ENCODE peak calls at places on chromosome 3, in four cellular contexts. R is psoas muscle, I is mucosa of descending colon, A is retinal pigment epithelial cell. L is an unnamed sample.

GRCh38 chr3:88180398-88180999 is 30.7 kb downstream of the C3orf38 start:
- DNase-seq in R (no peak), I (no peak), A (no peak), L (no peak)

GRCh38 chr3:94522488-94522887 is 459.6 kb downstream of the NSUN3 start:
- DNase-seq in R (no peak), I (no peak), A (no peak), L (no peak)

GRCh38 chr3:75978686-75979085 is 193.3 kb upstream of the ZNF717 start:
- DNase-seq in R (no peak), I (no peak), A (no peak), L (peak; percentile 73)

GRCh38 chr3:170414202-170414663 is 4.4 kb upstream of the CLDN11 start:
- DNase-seq in R (no peak), I (no peak), A (peak; percentile 61), L (no peak)

GRCh38 chr3:118781879-118782278 is 252.8 kb downstream of the IGSF11 start:
- DNase-seq in R (no peak), I (no peak), A (peak; percentile 56), L (no peak)

GRCh38 chr3:52399131-52399530 is 45.8 kb downstream of the SEMA3G start:
- DNase-seq in R (peak; percentile 8), I (peak; percentile 35), A (no peak), L (no peak)

GRCh38 chr3:27310693-27311092 is 58.5 kb downstream of the NEK10 start:
- DNase-seq in R (no peak), I (no peak), A (no peak), L (no peak)

GRCh38 chr3:70519913-70520659 is 207.6 kb upstream of the MDFIC2 start:
- DNase-seq in R (no peak), I (no peak), A (no peak), L (no peak)

GRCh38 chr3:40308725-40309438 is 625 bp upstream of the EIF1B start:
- DNase-seq in R (no peak), I (no peak), A (no peak), L (no peak)

GRCh38 chr3:50117120-50117519 is 28.4 kb downstream of the RBM5 start:
- DNase-seq in R (no peak), I (no peak), A (no peak), L (no peak)

GRCh38 chr3:46966811-46967210 is 9.7 kb downstream of the CCDC12 start:
- DNase-seq in R (no peak), I (no peak), A (no peak), L (no peak)
- TF ChIP-seq CTCF in R (no peak), I (no peak), A (no peak), L (peak; percentile 16)

GRCh38 chr3:46677096-46677702 is 16.3 kb downstream of the ALS2CL start:
- DNase-seq in R (peak; percentile 61), I (peak; percentile 66), A (no peak), L (no peak)
- H3K4me3 ChIP-seq in R (no peak overlapping the region), I (no peak overlapping the region), A (no peak overlapping the region), L (no peak overlapping the region)

GRCh38 chr3:8424281-8424680 is 77.3 kb upstream of the LMCD1 start:
- DNase-seq in R (no peak), I (no peak), A (no peak), L (no peak)

GRCh38 chr3:8423307-8423706 is 78.3 kb upstream of the LMCD1 start:
- DNase-seq in R (no peak), I (no peak), A (peak; percentile 63), L (no peak)

GRCh38 chr3:8420613-8421012 is 81.0 kb upstream of the LMCD1 start:
- DNase-seq in R (no peak), I (no peak), A (no peak), L (no peak)

GRCh38 chr3:8421711-8422110 is 79.9 kb upstream of the LMCD1 start:
- DNase-seq in R (no peak), I (no peak), A (no peak), L (no peak)

DNA sequence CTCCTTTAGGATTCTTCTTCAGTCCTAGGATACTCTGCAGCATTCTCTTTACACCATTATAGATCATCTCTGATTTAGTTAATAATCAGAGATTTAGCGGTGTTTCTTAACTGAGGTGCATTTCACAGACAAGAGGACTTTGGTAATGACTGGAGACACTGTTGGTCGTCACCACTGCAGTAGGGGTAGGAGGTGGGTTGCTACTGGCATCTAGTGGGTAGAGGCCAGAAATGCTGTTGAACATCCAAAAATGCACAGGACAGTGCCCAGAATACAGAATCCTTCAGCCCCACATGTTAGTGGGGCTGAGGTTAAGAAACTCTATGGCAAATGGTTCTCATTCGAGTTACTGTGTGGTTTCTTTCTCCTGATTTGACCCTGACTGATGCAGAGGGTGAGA is 80.4 kb upstream of the LMCD1 start:
- DNase-seq in R (no peak), I (no peak), A (no peak), L (no peak)
- TF ChIP-seq CTCF in R (no peak), I (no peak), A (no peak), L (peak; percentile 25)

DNA sequence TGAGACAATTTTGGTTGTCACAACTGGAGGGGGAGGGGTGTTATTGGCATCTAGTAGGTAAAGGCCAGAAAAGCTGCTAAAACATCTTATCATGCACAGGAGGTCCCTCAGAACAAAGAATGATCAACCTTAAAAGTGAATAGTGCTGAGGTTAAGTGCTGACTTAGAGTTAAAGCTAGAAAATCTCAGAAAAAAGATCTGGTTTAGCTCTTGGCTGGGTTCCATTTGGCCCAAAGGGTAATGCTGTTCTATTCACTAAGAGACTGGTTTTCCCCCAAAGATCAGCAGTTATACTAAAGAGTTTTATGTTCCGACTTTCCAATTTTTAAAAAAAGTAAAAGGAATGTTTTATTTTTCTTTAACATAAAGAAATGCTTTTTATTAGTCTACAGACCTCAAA is 15.6 kb downstream of the DCBLD2 start:
- DNase-seq in R (no peak), I (no peak), A (no peak), L (no peak)
- H3K4me3 ChIP-seq in R (no peak overlapping the region), I (no peak overlapping the region), A (no peak overlapping the region), L (peak overlapping the region; percentile 95)

GRCh38 chr3:141236351-141236750 is 4.7 kb downstream of the PXYLP1 start:
- DNase-seq in R (no peak), I (no peak), A (no peak), L (no peak)

GRCh38 chr3:141234283-141234682 is 2.7 kb downstream of the PXYLP1 start:
- DNase-seq in R (no peak), I (no peak), A (no peak), L (no peak)

GRCh38 chr3:141237701-141238521 is 6.3 kb downstream of the PXYLP1 start:
- DNase-seq in R (peak; percentile 67), I (no peak), A (no peak), L (no peak)

GRCh38 chr3:141233457-141234161 is 2.0 kb downstream of the PXYLP1 start:
- DNase-seq in R (no peak), I (no peak), A (no peak), L (no peak)

DNA sequence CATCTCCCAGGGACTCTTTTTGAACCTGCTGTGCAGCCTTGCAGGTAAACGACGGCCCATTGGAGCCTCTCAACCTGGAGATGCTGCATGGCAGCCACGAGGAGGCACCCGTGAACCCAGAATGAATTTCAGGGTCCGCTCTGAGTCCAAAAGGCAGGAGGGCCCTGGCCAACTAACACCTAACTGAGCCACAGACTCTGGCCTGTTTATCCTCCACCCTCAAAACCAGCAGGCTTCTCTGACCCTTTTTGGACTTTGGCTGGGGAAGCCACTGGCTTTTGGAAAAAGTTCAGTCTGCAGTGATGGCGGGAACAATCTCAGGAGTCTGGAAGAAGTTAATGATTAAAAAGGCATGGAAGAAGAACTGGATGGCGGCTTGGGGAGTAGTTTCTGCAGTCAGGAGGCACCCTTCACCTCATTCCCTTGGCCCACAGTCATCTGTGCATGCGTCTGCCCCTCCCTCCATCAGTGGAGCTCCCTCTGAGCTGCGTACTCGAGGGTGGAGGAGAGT is 4.1 kb downstream of the PXYLP1 start:
- DNase-seq in R (no peak), I (no peak), A (no peak), L (no peak)
- TF ChIP-seq CTCF in R (no peak), I (no peak), A (no peak), L (peak; percentile 75)

DNA sequence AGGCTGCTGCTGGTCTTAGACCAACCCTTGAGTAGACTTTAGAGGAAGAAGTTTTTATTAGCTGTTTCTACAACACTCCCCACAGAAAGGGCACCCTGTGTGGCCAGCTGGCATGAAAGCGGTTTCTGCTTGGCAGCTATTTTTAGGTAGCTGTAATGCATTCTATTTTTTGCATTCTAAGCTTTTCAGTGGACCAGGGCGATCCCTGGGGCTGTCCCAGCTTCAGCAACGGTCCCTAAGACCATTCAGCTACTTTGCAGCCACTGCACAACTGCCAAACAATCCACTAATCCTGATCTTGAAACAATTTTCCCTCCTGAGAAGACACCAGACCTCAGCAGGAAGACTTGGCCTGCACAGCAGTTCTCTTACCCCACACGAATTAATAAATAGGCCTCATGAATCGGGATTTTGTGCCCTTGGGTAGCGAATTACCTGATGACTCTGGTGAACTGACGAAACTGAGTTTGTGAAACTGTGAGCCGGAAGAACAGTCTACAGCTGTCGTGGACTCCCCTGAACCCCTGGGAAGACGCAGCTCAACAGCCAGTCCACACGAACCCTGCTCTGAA is 14.6 kb upstream of the TFRC start:
- DNase-seq in R (peak; percentile 51), I (peak; percentile 72), A (no peak), L (no peak)
- H3K4me3 ChIP-seq in R (peak overlapping the region; percentile 40), I (no peak overlapping the region), A (no peak overlapping the region), L (no peak overlapping the region)

GRCh38 chr3:57755368-57756021 is 614 bp upstream of the SLMAP start:
- DNase-seq in R (no peak), I (no peak), A (peak; percentile 76), L (peak; percentile 83)
- TF ChIP-seq CTCF in R (no peak), I (peak; percentile 10), A (peak; percentile 37), L (peak; percentile 38)

DNA sequence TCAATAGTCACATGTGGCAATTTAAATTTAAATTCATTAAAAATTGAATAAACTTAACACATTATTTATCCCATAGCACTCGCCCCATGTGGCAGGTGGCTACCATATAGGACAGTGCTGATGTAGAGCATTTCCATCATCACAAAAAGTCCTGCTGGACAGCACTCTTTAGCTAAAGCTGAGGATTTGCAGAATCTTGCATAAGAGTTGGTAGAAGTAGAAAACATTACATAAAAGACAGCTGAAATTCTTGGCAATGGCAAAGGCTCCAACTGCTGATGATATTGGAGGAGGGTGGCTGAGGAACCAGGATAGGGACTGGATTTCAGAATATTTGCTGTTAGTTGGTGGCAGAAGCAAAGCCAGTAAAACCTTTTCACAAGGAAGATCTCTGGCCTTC is 230.7 kb upstream of the SATB1 start:
- DNase-seq in R (no peak), I (no peak), A (no peak), L (no peak)
- H3K4me3 ChIP-seq in R (no peak overlapping the region), I (no peak overlapping the region), A (no peak overlapping the region), L (no peak overlapping the region)

L was measured in epithelial cell of proximal tubule.